ENCODE peak calls at places on chromosomes 4 and X, in six cellular contexts. A is mesendoderm, E is mesenchymal stem cell, W is H9, C is neuronal stem cell, N is trophoblast cell. K is an unnamed sample.

GRCh38 chr4:40910706-40911105 is 161.0 kb downstream of the NSUN7 start:
- DNase-seq in N (no peak), E (no peak), C (no peak), W (no peak), A (no peak), K (peak; percentile 49)

GRCh38 chrX:31590581-31591113 is 518.8 kb upstream of the FTHL17 start:
- DNase-seq in W (no peak), C (no peak), E (peak; percentile 69), N (no peak), A (no peak), K (peak; percentile 72)

GRCh38 chrX:6052111-6052745 is 176.4 kb downstream of the NLGN4X start:
- DNase-seq in E (no peak), W (no peak), N (no peak), C (no peak), A (no peak), K (no peak)

GRCh38 chrX:8254386-8254785 is 83.3 kb upstream of the VCX2 start:
- DNase-seq in N (no peak), C (no peak), W (no peak), E (no peak), A (no peak), K (no peak)

GRCh38 chrX:100408643-100409315 is 1.3 kb downstream of the PCDH19 start:
- DNase-seq in W (peak; percentile 46), C (no peak), E (no peak), N (no peak), A (no peak), K (no peak)

GRCh38 chrX:129600981-129601424 is 53.8 kb downstream of the APLN start:
- DNase-seq in C (no peak), A (peak; percentile 33), W (no peak), E (peak; percentile 24), N (no peak), K (peak; percentile 27)

GRCh38 chrX:118189628-118190027 is 73.0 kb upstream of the KLHL13 start:
- DNase-seq in A (peak; percentile 3), W (peak; percentile 29), E (no peak), N (no peak), C (no peak), K (no peak)

GRCh38 chrX:150643271-150643670 is 49.9 kb upstream of the MTMR1 start:
- DNase-seq in E (peak; percentile 3), C (no peak), W (no peak), N (no peak), A (no peak), K (peak; percentile 33)

GRCh38 chr4:153211986-153212720 is 7.9 kb downstream of the TRIM2 start:
- DNase-seq in N (no peak), A (no peak), E (peak; percentile 85), C (no peak), W (no peak), K (peak; percentile 77)

GRCh38 chr4:10917475-10918103 is 233.0 kb upstream of the CLNK start:
- DNase-seq in N (no peak), E (no peak), W (no peak), A (no peak), C (no peak), K (no peak)

GRCh38 chr4:181559637-181560036 is 683.6 kb upstream of the TENM3 start:
- DNase-seq in W (no peak), C (no peak), A (no peak), N (peak; percentile 81), E (no peak), K (no peak)

GRCh38 chr4:106365613-106366012 is 3.0 kb downstream of the GIMD1 start:
- DNase-seq in A (peak; percentile 3), W (no peak), E (peak; percentile 95), N (peak; percentile 25), C (no peak), K (peak; percentile 95)

DNA sequence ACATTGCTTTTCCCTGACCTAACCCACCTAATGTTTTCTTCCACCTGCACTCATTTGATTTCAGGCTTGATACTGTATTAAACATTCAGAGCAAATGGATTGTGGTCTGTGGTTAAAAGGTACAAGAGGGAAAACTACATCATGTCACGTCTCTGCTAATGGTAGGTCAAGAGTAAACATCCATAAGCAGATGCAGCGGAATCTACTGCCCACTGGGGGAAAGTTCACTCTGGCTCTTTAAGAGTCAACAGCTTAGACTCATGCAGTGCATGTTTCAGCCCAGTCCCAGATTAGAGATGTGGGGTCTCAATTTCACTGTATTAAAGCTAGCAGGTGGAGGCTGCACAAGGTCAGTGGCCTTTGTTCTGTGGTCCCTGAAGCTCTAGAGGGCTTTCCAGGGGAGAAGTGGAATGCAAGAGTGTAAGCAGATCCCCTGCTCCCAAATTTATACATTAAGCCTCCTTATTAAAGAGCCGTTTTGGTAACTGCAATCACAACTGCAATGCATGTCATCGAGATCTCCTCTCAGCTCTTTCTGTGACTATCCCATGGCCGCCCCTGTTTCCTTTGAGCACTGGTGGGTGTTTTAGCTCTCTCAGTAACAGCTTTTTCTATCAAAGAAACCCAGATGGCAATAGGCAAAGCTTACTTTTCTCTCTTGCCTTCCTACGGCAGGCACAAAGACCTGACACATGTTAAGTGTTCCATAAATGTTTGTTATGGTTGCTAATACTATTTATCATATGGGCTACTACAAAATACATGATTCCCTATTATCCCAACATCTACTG is 53.5 kb downstream of the LDB2 start:
- DNase-seq in E (peak; percentile 72), N (no peak), A (peak; percentile 38), C (peak; percentile 3), W (no peak), K (peak; percentile 85)
- H3K23ac ChIP-seq in E (no peak overlapping the region), N (no peak overlapping the region), A (no peak overlapping the region), C (no peak overlapping the region), W (no peak overlapping the region), K (peak overlapping the region; percentile 83)

GRCh38 chrX:50635811-50636365 is 165.3 kb upstream of the DGKK start:
- DNase-seq in A (no peak), C (no peak), E (no peak), N (no peak), W (no peak), K (no peak)
- H3K4me1 ChIP-seq in A (no peaks in the 10 kb centered on the region), C (no peaks in the 10 kb centered on the region), E (no peaks in the 10 kb centered on the region), N (peaks cover 6% of the 10 kb centered on the region), W (peaks cover 4% of the 10 kb centered on the region), K (no peaks in the 10 kb centered on the region)

DNA sequence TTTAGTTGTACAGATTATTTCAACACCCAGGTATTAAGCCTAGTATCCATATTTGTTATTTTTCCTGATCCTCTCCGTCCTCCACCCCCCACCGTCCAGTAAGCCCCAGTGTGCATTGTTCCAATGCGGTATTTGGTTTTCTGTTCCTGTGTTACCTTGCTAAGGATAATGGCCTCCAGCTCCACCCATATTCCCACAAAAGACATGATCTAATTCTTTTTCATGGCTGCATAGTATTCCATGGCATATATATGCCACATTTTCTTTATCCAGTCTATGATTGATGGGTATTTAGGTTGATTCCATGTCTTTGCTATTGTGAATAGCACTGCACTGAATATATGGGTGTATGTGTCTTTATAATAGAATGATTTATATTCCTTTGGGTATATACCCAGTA is 22.1 kb upstream of the LNX1 start:
- DNase-seq in A (no peak), W (no peak), E (no peak), C (no peak), N (no peak), K (no peak)
- H3K23ac ChIP-seq in A (no peak overlapping the region), W (no peak overlapping the region), E (no peak overlapping the region), C (no peak overlapping the region), N (no peak overlapping the region), K (no peak overlapping the region)

GRCh38 chrX:84469226-84469625 is 33.0 kb downstream of the HDX start:
- DNase-seq in C (no peak), E (peak; percentile 74), N (no peak), A (no peak), W (no peak), K (peak; percentile 42)

DNA sequence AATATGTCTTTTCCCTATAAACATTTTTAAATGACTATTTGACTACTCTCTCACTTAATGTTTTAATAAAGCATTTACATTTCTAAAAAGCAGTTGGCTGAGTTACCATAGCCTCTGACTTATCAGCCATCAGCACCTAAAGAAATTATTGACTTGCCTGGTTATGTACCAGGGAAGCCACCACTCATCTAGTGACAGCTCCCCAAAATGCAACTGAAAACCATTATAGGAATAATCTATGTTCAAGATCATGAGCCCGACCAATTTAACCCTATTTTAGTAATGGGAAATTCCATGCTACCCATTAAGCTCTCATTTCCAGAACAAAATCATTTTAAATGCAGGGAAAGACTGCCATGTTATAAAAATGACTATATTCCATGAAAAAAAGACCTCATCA is 34.4 kb downstream of the HDX start:
- DNase-seq in C (no peak), W (no peak), E (no peak), A (no peak), N (no peak), K (no peak)
- H3K4me1 ChIP-seq in C (no peaks in the 10 kb centered on the region), W (no peaks in the 10 kb centered on the region), E (no peaks in the 10 kb centered on the region), A (no peaks in the 10 kb centered on the region), N (no peaks in the 10 kb centered on the region), K (no peaks in the 10 kb centered on the region)

K was measured in IMR-90.